ENCODE peak calls at places on chromosomes 7 and 10, in ten cellular contexts. M is NAMALWA; Q is activated T-helper 1 cell treated with anti-CD3 and anti-CD28 coated beads, Interleukin-12 subunit alpha, Interleukin-12 subunit beta, Interleukin-2, Interleukin-4 antibody, amounts not matched to agents 30 ng/mL and 10 ng/mL and 1 ng/mL, durations not matched to agents 14 hours and 24 hours and 36 hours; N is fibroblast of the aortic adventitia; I is AG09309; T is activated CD8-positive, alpha-beta memory T cell treated with anti-CD3 and anti-CD28 coated beads, Interleukin-2, amount 50 U/mL, for 48 hours; J is hippocampal formation; F is AG04450; R is Right ventricle myocardium superior; B is EH. V is an unnamed sample.

GRCh38 chr7:24942226-24942625 is 37.8 kb downstream of the OSBPL3 start:
- DNase-seq in T (no peak), N (no peak), B (no peak), F (no peak), J (no peak), Q (no peak), M (no peak), R (no peak), I (no peak), V (no peak)

GRCh38 chr10:44890721-44891550 is 20.2 kb upstream of the TMEM72 start:
- DNase-seq in M (no peak), I (no peak), J (no peak), R (no peak), Q (no peak), B (no peak), N (no peak), T (no peak), F (no peak), V (no peak)

GRCh38 chr10:82377608-82378007 is 502.6 kb downstream of the NRG3 start:
- DNase-seq in B (no peak), M (peak), Q (no peak), N (peak), F (no peak), J (no peak), T (no peak), R (no peak), I (no peak), V (no peak)

GRCh38 chr10:126521354-126521753 is 133.1 kb upstream of the ADAM12 start:
- DNase-seq in N (no peak), F (no peak), I (no peak), Q (no peak), B (no peak), J (no peak), R (no peak), T (no peak), M (no peak), V (no peak)

GRCh38 chr10:74825371-74826141 is 844 bp upstream of the KAT6B start:
- DNase-seq in N (no peak), B (peak), M (no peak), Q (peak), T (peak), I (no peak), J (peak), F (no peak), R (peak), V (no peak)

GRCh38 chr10:82211331-82211730 is 336.3 kb downstream of the NRG3 start:
- DNase-seq in N (peak), R (no peak), T (no peak), Q (no peak), I (no peak), B (no peak), J (no peak), F (no peak), M (no peak), V (no peak)

GRCh38 chr10:76089626-76090185 is 658.3 kb downstream of the LRMDA start:
- DNase-seq in I (no peak), F (no peak), M (no peak), B (no peak), J (no peak), Q (no peak), T (no peak), R (no peak), N (no peak), V (no peak)

GRCh38 chr10:26048756-26049155 is 114.7 kb downstream of the MYO3A start:
- DNase-seq in Q (no peak), T (no peak), J (no peak), N (no peak), I (no peak), B (no peak), M (no peak), R (no peak), F (no peak), V (peak)

GRCh38 chr10:75744242-75744641 is 312.8 kb downstream of the LRMDA start:
- DNase-seq in Q (no peak), B (no peak), T (no peak), R (no peak), M (no peak), J (no peak), F (no peak), I (no peak), N (peak), V (no peak)

GRCh38 chr7:28755255-28755654 is 202.9 kb downstream of the TRIL start:
- DNase-seq in F (no peak), I (peak), T (no peak), N (peak), R (no peak), Q (no peak), M (no peak), B (peak), J (no peak), V (no peak)

GRCh38 chr10:30495687-30496086 is 61.7 kb downstream of the MAP3K8 start:
- DNase-seq in F (no peak), J (no peak), N (peak), B (peak), M (no peak), Q (no peak), T (no peak), R (no peak), I (no peak), V (no peak)

GRCh38 chr7:68442931-68443631 is 1155.2 kb upstream of the AUTS2 start:
- DNase-seq in B (no peak), I (no peak), T (no peak), R (no peak), J (no peak), Q (no peak), N (no peak), F (no peak), M (no peak), V (no peak)

GRCh38 chr7:98185101-98185500 is 26.1 kb upstream of the BHLHA15 start:
- DNase-seq in F (no peak), B (no peak), N (no peak), T (no peak), Q (no peak), R (no peak), M (no peak), J (no peak), I (no peak), V (no peak)

GRCh38 chr10:88114368-88114767 is 250.9 kb downstream of the PTEN start:
- DNase-seq in Q (no peak), I (no peak), T (no peak), J (no peak), F (no peak), B (peak), M (peak), N (no peak), R (peak), V (no peak)

GRCh38 chr7:41045556-41046123 is 657.2 kb downstream of the INHBA start:
- DNase-seq in B (no peak), J (no peak), T (no peak), R (no peak), N (no peak), F (no peak), M (no peak), I (no peak), Q (no peak), V (no peak)

GRCh38 chr10:27635699-27636270 is 109.8 kb downstream of the MKX start:
- DNase-seq in T (no peak), N (no peak), I (no peak), R (no peak), J (no peak), Q (no peak), B (no peak), M (no peak), F (no peak), V (no peak)

V was measured in non-pigmented ciliary epithelial cell.